ENCODE peak calls at places on chromosomes 7 and 10, in six cellular contexts. One of them, this sample, is unnamed.

GRCh38 chr7:82109288-82109687 is 334.3 kb downstream of the CACNA2D1 start:
- DNase-seq in suprapubic skin: no peak
- DNase-seq in GM23338: no peak
- DNase-seq in transverse colon: no peak
- DNase-seq in HCT116: no peak
- DNase-seq in breast epithelium: no peak
- DNase-seq in this sample: no peak

GRCh38 chr7:91566333-91566732 is 302.1 kb downstream of the FZD1 start:
- DNase-seq in HCT116: no peak
- DNase-seq in suprapubic skin: no peak
- DNase-seq in breast epithelium: no peak
- DNase-seq in GM23338: no peak
- DNase-seq in transverse colon: no peak
- DNase-seq in this sample: no peak

GRCh38 chr10:114274616-114275453 is 35.8 kb downstream of the VWA2 start:
- DNase-seq in HCT116: no peak
- DNase-seq in breast epithelium: no peak
- DNase-seq in GM23338: no peak
- DNase-seq in transverse colon: no peak
- DNase-seq in suprapubic skin: peak; percentile 62
- DNase-seq in this sample: no peak

GRCh38 chr7:50584793-50585399 is 19.7 kb upstream of the DDC start:
- DNase-seq in transverse colon: no peak
- DNase-seq in HCT116: no peak
- DNase-seq in suprapubic skin: no peak
- DNase-seq in GM23338: no peak
- DNase-seq in breast epithelium: no peak
- DNase-seq in this sample: peak; percentile 65

GRCh38 chr7:113092762-113093161 is 6.1 kb upstream of the GPR85 start:
- DNase-seq in GM23338: no peak
- DNase-seq in suprapubic skin: no peak
- DNase-seq in HCT116: no peak
- DNase-seq in breast epithelium: no peak
- DNase-seq in transverse colon: no peak
- DNase-seq in this sample: no peak

GRCh38 chr7:96388166-96388565 is 66.3 kb upstream of the SLC25A13 start:
- DNase-seq in GM23338: no peak
- DNase-seq in transverse colon: no peak
- DNase-seq in breast epithelium: no peak
- DNase-seq in suprapubic skin: no peak
- DNase-seq in HCT116: no peak
- DNase-seq in this sample: no peak

GRCh38 chr10:64506963-64507362 is 985.8 kb downstream of the REEP3 start:
- DNase-seq in suprapubic skin: no peak
- DNase-seq in GM23338: peak; percentile 16
- DNase-seq in transverse colon: no peak
- DNase-seq in breast epithelium: no peak
- DNase-seq in HCT116: no peak
- DNase-seq in this sample: no peak

GRCh38 chr10:3828404-3829192 is 43.6 kb upstream of the KLF6 start:
- DNase-seq in HCT116: no peak
- DNase-seq in suprapubic skin: no peak
- DNase-seq in transverse colon: no peak
- DNase-seq in breast epithelium: no peak
- DNase-seq in GM23338: no peak
- DNase-seq in this sample: no peak

GRCh38 chr7:159141660-159142059 is 3.0 kb downstream of the VIPR2 start:
- DNase-seq in transverse colon: no peak
- DNase-seq in suprapubic skin: no peak
- DNase-seq in GM23338: peak; percentile 55
- DNase-seq in breast epithelium: no peak
- DNase-seq in HCT116: no peak
- DNase-seq in this sample: no peak

GRCh38 chr7:155918720-155919399 is 106.6 kb upstream of the SHH start:
- DNase-seq in transverse colon: peak; percentile 72
- DNase-seq in GM23338: no peak
- DNase-seq in suprapubic skin: no peak
- DNase-seq in breast epithelium: peak; percentile 84
- DNase-seq in HCT116: peak; percentile 60
- DNase-seq in this sample: no peak

GRCh38 chr10:125102216-125102615 is 58.1 kb downstream of the CTBP2 start:
- DNase-seq in transverse colon: peak; percentile 32
- DNase-seq in HCT116: no peak
- DNase-seq in GM23338: peak; percentile 59
- DNase-seq in suprapubic skin: peak; percentile 62
- DNase-seq in breast epithelium: no peak
- DNase-seq in this sample: no peak

GRCh38 chr7:99669782-99670181 is 10.0 kb downstream of the CYP3A5 start:
- DNase-seq in breast epithelium: no peak
- DNase-seq in GM23338: no peak
- DNase-seq in suprapubic skin: no peak
- DNase-seq in transverse colon: no peak
- DNase-seq in HCT116: no peak
- DNase-seq in this sample: no peak

GRCh38 chr10:120131183-120131582 is 238.7 kb downstream of the SEC23IP start:
- DNase-seq in breast epithelium: no peak
- DNase-seq in suprapubic skin: no peak
- DNase-seq in HCT116: no peak
- DNase-seq in GM23338: peak; percentile 89
- DNase-seq in transverse colon: no peak
- DNase-seq in this sample: no peak

GRCh38 chr10:130551676-130552075 is 415.5 kb downstream of the GLRX3 start:
- DNase-seq in breast epithelium: no peak
- DNase-seq in transverse colon: no peak
- DNase-seq in HCT116: no peak
- DNase-seq in GM23338: no peak
- DNase-seq in suprapubic skin: no peak
- DNase-seq in this sample: no peak

GRCh38 chr7:87047-87446 is 105.3 kb upstream of the FAM20C start:
- DNase-seq in breast epithelium: no peak
- DNase-seq in GM23338: no peak
- DNase-seq in suprapubic skin: no peak
- DNase-seq in HCT116: no peak
- DNase-seq in transverse colon: no peak
- DNase-seq in this sample: no peak

GRCh38 chr10:26881600-26882331 is 21.0 kb upstream of the ABI1 start:
- DNase-seq in breast epithelium: no peak
- DNase-seq in HCT116: peak; percentile 69
- DNase-seq in GM23338: peak; percentile 85
- DNase-seq in suprapubic skin: no peak
- DNase-seq in transverse colon: no peak
- DNase-seq in this sample: no peak

GRCh38 chr7:97421307-97421905 is 303.9 kb downstream of the SDHAF3 start:
- DNase-seq in suprapubic skin: no peak
- DNase-seq in GM23338: no peak
- DNase-seq in HCT116: no peak
- DNase-seq in transverse colon: no peak
- DNase-seq in breast epithelium: no peak
- DNase-seq in this sample: no peak

GRCh38 chr10:30000802-30001571 is 58.4 kb downstream of the JCAD start:
- DNase-seq in transverse colon: peak; percentile 26
- DNase-seq in breast epithelium: no peak
- DNase-seq in HCT116: no peak
- DNase-seq in suprapubic skin: no peak
- DNase-seq in GM23338: no peak
- DNase-seq in this sample: peak; percentile 19

GRCh38 chr7:88922944-88923343 is 127.4 kb upstream of the TEX47 start:
- DNase-seq in GM23338: no peak
- DNase-seq in breast epithelium: no peak
- DNase-seq in suprapubic skin: no peak
- DNase-seq in HCT116: no peak
- DNase-seq in transverse colon: no peak
- DNase-seq in this sample: no peak

GRCh38 chr10:30996481-30996980 is 35.1 kb downstream of the ZNF438 start:
- DNase-seq in breast epithelium: no peak
- DNase-seq in transverse colon: no peak
- DNase-seq in GM23338: no peak
- DNase-seq in HCT116: no peak
- DNase-seq in suprapubic skin: no peak
- DNase-seq in this sample: no peak

GRCh38 chr10:74082319-74082718 is 68.3 kb downstream of the AP3M1 start:
- DNase-seq in suprapubic skin: no peak
- DNase-seq in breast epithelium: no peak
- DNase-seq in GM23338: no peak
- DNase-seq in transverse colon: no peak
- DNase-seq in HCT116: no peak
- DNase-seq in this sample: no peak

GRCh38 chr7:128266891-128267839 is 26.1 kb downstream of the LEP start:
- DNase-seq in suprapubic skin: no peak
- DNase-seq in GM23338: peak; percentile 81
- DNase-seq in transverse colon: peak; percentile 43
- DNase-seq in HCT116: no peak
- DNase-seq in breast epithelium: peak; percentile 88
- DNase-seq in this sample: peak; percentile 71

GRCh38 chr7:83859827-83860226 is 210.9 kb upstream of the SEMA3E start:
- DNase-seq in suprapubic skin: no peak
- DNase-seq in breast epithelium: no peak
- DNase-seq in transverse colon: no peak
- DNase-seq in HCT116: no peak
- DNase-seq in GM23338: no peak
- DNase-seq in this sample: no peak

GRCh38 chr7:91993976-91994375 is 53.3 kb downstream of the AKAP9 start:
- DNase-seq in GM23338: no peak
- DNase-seq in transverse colon: no peak
- DNase-seq in breast epithelium: no peak
- DNase-seq in suprapubic skin: no peak
- DNase-seq in HCT116: no peak
- DNase-seq in this sample: no peak

GRCh38 chr7:96837583-96837982 is 127.9 kb upstream of the SEM1 start:
- DNase-seq in suprapubic skin: no peak
- DNase-seq in GM23338: no peak
- DNase-seq in breast epithelium: no peak
- DNase-seq in transverse colon: no peak
- DNase-seq in HCT116: no peak
- DNase-seq in this sample: no peak

GRCh38 chr7:106610996-106611886 is 49.7 kb downstream of the CCDC71L start:
- DNase-seq in HCT116: no peak
- DNase-seq in GM23338: peak; percentile 14
- DNase-seq in suprapubic skin: no peak
- DNase-seq in transverse colon: no peak
- DNase-seq in breast epithelium: no peak
- DNase-seq in this sample: no peak

GRCh38 chr10:11672836-11673235 is 61.4 kb upstream of the USP6NL start:
- DNase-seq in transverse colon: no peak
- DNase-seq in HCT116: no peak
- DNase-seq in suprapubic skin: no peak
- DNase-seq in GM23338: no peak
- DNase-seq in breast epithelium: no peak
- DNase-seq in this sample: no peak

GRCh38 chr10:31961675-31962074 is 33.0 kb upstream of the ARHGAP12 start:
- DNase-seq in HCT116: no peak
- DNase-seq in GM23338: no peak
- DNase-seq in breast epithelium: no peak
- DNase-seq in suprapubic skin: no peak
- DNase-seq in transverse colon: no peak
- DNase-seq in this sample: no peak

GRCh38 chr10:103859161-103860141 is 4.1 kb upstream of the SH3PXD2A start:
- DNase-seq in suprapubic skin: no peak
- DNase-seq in transverse colon: peak; percentile 73
- DNase-seq in GM23338: peak; percentile 79
- DNase-seq in breast epithelium: no peak
- DNase-seq in HCT116: peak; percentile 50
- DNase-seq in this sample: peak; percentile 67

GRCh38 chr10:49601857-49602256 is 8.3 kb upstream of the SLC18A3 start:
- DNase-seq in GM23338: no peak
- DNase-seq in HCT116: no peak
- DNase-seq in breast epithelium: no peak
- DNase-seq in suprapubic skin: no peak
- DNase-seq in transverse colon: no peak
- DNase-seq in this sample: no peak

GRCh38 chr7:4745971-4746919 is 29.2 kb upstream of the AP5Z1 start:
- DNase-seq in HCT116: no peak
- DNase-seq in breast epithelium: no peak
- DNase-seq in suprapubic skin: no peak
- DNase-seq in GM23338: no peak
- DNase-seq in transverse colon: peak; percentile 59
- DNase-seq in this sample: peak; percentile 40
- H3K36me3 ChIP-seq in HCT116: peaks cover 14% of the 10 kb centered on the region
- H3K36me3 ChIP-seq in breast epithelium: no peaks in the 10 kb centered on the region
- H3K36me3 ChIP-seq in suprapubic skin: peaks cover 27% of the 10 kb centered on the region
- H3K36me3 ChIP-seq in GM23338: no peaks in the 10 kb centered on the region
- H3K36me3 ChIP-seq in transverse colon: no peaks in the 10 kb centered on the region
- H3K36me3 ChIP-seq in this sample: no peaks in the 10 kb centered on the region

GRCh38 chr7:94301024-94301588 is 93.6 kb upstream of the COL1A2 start:
- DNase-seq in suprapubic skin: peak; percentile 83
- DNase-seq in HCT116: peak; percentile 79
- DNase-seq in transverse colon: peak; percentile 52
- DNase-seq in breast epithelium: no peak
- DNase-seq in GM23338: peak; percentile 82
- DNase-seq in this sample: peak; percentile 5
- TF ChIP-seq POLR2AphosphoS5 in suprapubic skin: peak; percentile 31
- TF ChIP-seq POLR2AphosphoS5 in HCT116: no peak
- TF ChIP-seq POLR2AphosphoS5 in transverse colon: peak; percentile 43
- TF ChIP-seq POLR2AphosphoS5 in breast epithelium: no peak
- TF ChIP-seq POLR2AphosphoS5 in GM23338: no peak
- TF ChIP-seq POLR2AphosphoS5 in this sample: no peak

GRCh38 chr7:143384148-143384547 is 3.0 kb downstream of the ZYX start:
- DNase-seq in breast epithelium: no peak
- DNase-seq in GM23338: no peak
- DNase-seq in suprapubic skin: no peak
- DNase-seq in transverse colon: no peak
- DNase-seq in HCT116: no peak
- DNase-seq in this sample: no peak
- H3K36me3 ChIP-seq in breast epithelium: no peaks in the 10 kb centered on the region
- H3K36me3 ChIP-seq in GM23338: peaks cover 12% of the 10 kb centered on the region
- H3K36me3 ChIP-seq in suprapubic skin: peaks cover 19% of the 10 kb centered on the region
- H3K36me3 ChIP-seq in transverse colon: no peaks in the 10 kb centered on the region
- H3K36me3 ChIP-seq in HCT116: peaks cover 27% of the 10 kb centered on the region
- H3K36me3 ChIP-seq in this sample: no peaks in the 10 kb centered on the region

DNA sequence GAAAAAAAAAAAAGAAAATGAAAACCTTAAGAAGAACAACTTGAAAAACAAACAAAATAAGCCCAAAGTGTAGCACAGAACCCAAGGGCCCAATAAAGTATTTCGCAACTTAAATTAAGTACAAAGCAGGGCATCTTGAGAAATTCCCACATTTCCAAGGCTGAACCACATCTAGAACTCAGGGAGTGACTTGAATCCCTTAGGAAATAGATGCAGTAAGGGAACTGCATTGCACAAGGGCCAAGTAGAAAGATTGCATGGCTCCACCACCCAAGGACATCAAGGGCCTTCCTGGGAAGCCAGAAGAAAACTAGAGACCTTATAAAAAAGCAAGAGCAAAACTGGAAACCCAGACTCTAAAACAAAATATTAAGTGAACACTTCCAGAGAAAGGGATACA is 352.7 kb downstream of the CXCL12 start:
- DNase-seq in suprapubic skin: no peak
- DNase-seq in HCT116: no peak
- DNase-seq in transverse colon: no peak
- DNase-seq in breast epithelium: no peak
- DNase-seq in GM23338: no peak
- DNase-seq in this sample: no peak
- TF ChIP-seq POLR2AphosphoS5 in suprapubic skin: peak; percentile 68
- TF ChIP-seq POLR2AphosphoS5 in HCT116: no peak
- TF ChIP-seq POLR2AphosphoS5 in transverse colon: no peak
- TF ChIP-seq POLR2AphosphoS5 in breast epithelium: peak; percentile 64
- TF ChIP-seq POLR2AphosphoS5 in GM23338: no peak
- TF ChIP-seq POLR2AphosphoS5 in this sample: no peak

GRCh38 chr7:64830926-64831325 is 36.7 kb downstream of the ZNF138 start:
- DNase-seq in GM23338: no peak
- DNase-seq in HCT116: no peak
- DNase-seq in transverse colon: no peak
- DNase-seq in breast epithelium: no peak
- DNase-seq in suprapubic skin: no peak
- DNase-seq in this sample: no peak
- H3K36me3 ChIP-seq in GM23338: no peaks in the 10 kb centered on the region
- H3K36me3 ChIP-seq in HCT116: peaks cover 6% of the 10 kb centered on the region
- H3K36me3 ChIP-seq in transverse colon: peaks cover 8% of the 10 kb centered on the region
- H3K36me3 ChIP-seq in breast epithelium: no peaks in the 10 kb centered on the region
- H3K36me3 ChIP-seq in suprapubic skin: peaks cover 8% of the 10 kb centered on the region
- H3K36me3 ChIP-seq in this sample: no peaks in the 10 kb centered on the region

This sample was measured in prostate gland.